ENCODE peak calls at places on chromosomes 5 and 9, in four cellular contexts. One of them, this sample, is unnamed.

GRCh38 chr9:136368190-136368589 is 4.6 kb upstream of the DNLZ start:
- DNase-seq in mesenchymal stem cell: no peak
- DNase-seq in H1: no peak
- DNase-seq in trophoblast cell: no peak
- DNase-seq in this sample: no peak

GRCh38 chr5:61030163-61030482 is 85.1 kb downstream of the NDUFAF2 start:
- DNase-seq in mesenchymal stem cell: peak; percentile 44
- DNase-seq in H1: no peak
- DNase-seq in trophoblast cell: no peak
- DNase-seq in this sample: no peak

GRCh38 chr9:126055386-126055785 is 271.2 kb upstream of the MVB12B start:
- DNase-seq in H1: no peak
- DNase-seq in trophoblast cell: peak; percentile 75
- DNase-seq in mesenchymal stem cell: peak; percentile 26
- DNase-seq in this sample: no peak

GRCh38 chr5:79582186-79582585 is 30.1 kb upstream of the TENT2 start:
- DNase-seq in H1: no peak
- DNase-seq in trophoblast cell: no peak
- DNase-seq in mesenchymal stem cell: no peak
- DNase-seq in this sample: no peak

GRCh38 chr5:119435436-119436132 is 16.7 kb upstream of the HSD17B4 start:
- DNase-seq in mesenchymal stem cell: peak; percentile 54
- DNase-seq in trophoblast cell: peak; percentile 57
- DNase-seq in H1: no peak
- DNase-seq in this sample: no peak

GRCh38 chr9:83538890-83539238 is 663 bp upstream of the FRMD3 start:
- DNase-seq in trophoblast cell: no peak
- DNase-seq in mesenchymal stem cell: no peak
- DNase-seq in H1: no peak
- DNase-seq in this sample: no peak

GRCh38 chr5:127297348-127298035 is 6.9 kb downstream of the MEGF10 start:
- DNase-seq in trophoblast cell: no peak
- DNase-seq in mesenchymal stem cell: no peak
- DNase-seq in H1: no peak
- DNase-seq in this sample: no peak

GRCh38 chr5:136375920-136376319 is 10.6 kb upstream of the TRPC7 start:
- DNase-seq in trophoblast cell: no peak
- DNase-seq in H1: no peak
- DNase-seq in mesenchymal stem cell: no peak
- DNase-seq in this sample: no peak

GRCh38 chr5:140148508-140148907 is 22.8 kb downstream of the IGIP start:
- DNase-seq in mesenchymal stem cell: peak; percentile 32
- DNase-seq in trophoblast cell: no peak
- DNase-seq in H1: no peak
- DNase-seq in this sample: no peak

GRCh38 chr5:88732181-88732633 is 150.8 kb downstream of the MEF2C start:
- DNase-seq in trophoblast cell: no peak
- DNase-seq in mesenchymal stem cell: peak; percentile 17
- DNase-seq in H1: no peak
- DNase-seq in this sample: no peak

GRCh38 chr9:4066120-4066519 is 233.7 kb downstream of the GLIS3 start:
- DNase-seq in H1: no peak
- DNase-seq in mesenchymal stem cell: no peak
- DNase-seq in trophoblast cell: no peak
- DNase-seq in this sample: no peak

GRCh38 chr9:106284300-106284699 is 578.7 kb upstream of the ZNF462 start:
- DNase-seq in trophoblast cell: no peak
- DNase-seq in mesenchymal stem cell: peak; percentile 6
- DNase-seq in H1: no peak
- DNase-seq in this sample: no peak

GRCh38 chr5:76085286-76085579 is 2.0 kb downstream of the SV2C start:
- DNase-seq in trophoblast cell: no peak
- DNase-seq in mesenchymal stem cell: no peak
- DNase-seq in H1: no peak
- DNase-seq in this sample: no peak

GRCh38 chr5:55303238-55303690 is 4.2 kb downstream of the DHX29 start:
- DNase-seq in mesenchymal stem cell: peak; percentile 92
- DNase-seq in trophoblast cell: peak; percentile 43
- DNase-seq in H1: no peak
- DNase-seq in this sample: no peak
- H3K9ac ChIP-seq in mesenchymal stem cell: peak overlapping the region; percentile 58
- H3K9ac ChIP-seq in trophoblast cell: no peak overlapping the region
- H3K9ac ChIP-seq in H1: no peak overlapping the region
- H3K9ac ChIP-seq in this sample: no peak overlapping the region

GRCh38 chr5:14143843-14144585 is 872 bp downstream of the TRIO start:
- DNase-seq in H1: no peak
- DNase-seq in mesenchymal stem cell: no peak
- DNase-seq in trophoblast cell: no peak
- DNase-seq in this sample: no peak
- H3K23ac ChIP-seq in H1: no peak overlapping the region
- H3K23ac ChIP-seq in mesenchymal stem cell: peak overlapping the region; percentile 75
- H3K23ac ChIP-seq in trophoblast cell: no peak overlapping the region
- H3K23ac ChIP-seq in this sample: peak overlapping the region; percentile 25

GRCh38 chr9:21817176-21817575 is 14.7 kb downstream of the MTAP start:
- DNase-seq in H1: no peak
- DNase-seq in mesenchymal stem cell: peak; percentile 68
- DNase-seq in trophoblast cell: no peak
- DNase-seq in this sample: no peak
- H2BK12ac ChIP-seq in H1: no peak overlapping the region
- H2BK12ac ChIP-seq in mesenchymal stem cell: no peak overlapping the region
- H2BK12ac ChIP-seq in trophoblast cell: no peak overlapping the region
- H2BK12ac ChIP-seq in this sample: no peak overlapping the region

DNA sequence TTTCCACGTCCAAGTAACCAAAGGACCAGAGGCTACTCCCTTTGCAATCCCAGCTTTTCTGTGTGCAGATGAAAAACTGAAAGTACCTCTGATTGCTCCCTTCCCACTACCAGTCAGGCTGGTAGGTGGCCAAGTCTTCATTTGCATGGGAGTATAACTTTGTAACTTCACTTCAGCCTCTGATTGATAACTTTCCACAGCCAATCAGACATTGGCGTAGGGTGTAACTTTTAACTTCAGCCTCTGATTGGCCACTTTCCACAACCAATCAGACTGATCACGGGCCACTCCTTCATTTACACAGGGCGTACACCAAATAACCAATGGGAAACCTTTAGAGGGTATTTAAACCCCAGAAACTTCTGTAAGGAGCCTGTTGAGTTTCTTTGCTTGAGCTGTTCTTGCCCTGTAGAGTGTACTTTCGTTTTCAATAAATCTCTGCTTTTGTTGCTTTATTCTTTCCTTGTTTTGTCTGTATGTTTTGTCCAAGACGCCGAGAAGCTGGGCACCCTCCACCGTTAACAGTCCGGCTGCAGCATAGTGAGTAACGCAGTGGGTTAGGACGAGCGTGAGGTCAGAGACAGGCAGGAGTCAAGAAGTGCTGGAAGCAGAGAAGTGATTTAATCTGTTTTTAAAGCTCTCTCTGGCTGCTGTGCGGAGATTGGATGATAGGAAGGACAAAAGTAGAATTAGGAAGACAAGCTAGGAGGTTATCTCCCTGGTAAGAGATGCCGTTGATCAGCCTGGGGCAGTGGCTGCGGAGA is 3.5 kb upstream of the EXOSC2 start:
- DNase-seq in H1: no peak
- DNase-seq in trophoblast cell: no peak
- DNase-seq in mesenchymal stem cell: peak; percentile 72
- DNase-seq in this sample: no peak
- H3K9ac ChIP-seq in H1: no peak overlapping the region
- H3K9ac ChIP-seq in trophoblast cell: no peak overlapping the region
- H3K9ac ChIP-seq in mesenchymal stem cell: peak overlapping the region; percentile 83
- H3K9ac ChIP-seq in this sample: no peak overlapping the region

DNA sequence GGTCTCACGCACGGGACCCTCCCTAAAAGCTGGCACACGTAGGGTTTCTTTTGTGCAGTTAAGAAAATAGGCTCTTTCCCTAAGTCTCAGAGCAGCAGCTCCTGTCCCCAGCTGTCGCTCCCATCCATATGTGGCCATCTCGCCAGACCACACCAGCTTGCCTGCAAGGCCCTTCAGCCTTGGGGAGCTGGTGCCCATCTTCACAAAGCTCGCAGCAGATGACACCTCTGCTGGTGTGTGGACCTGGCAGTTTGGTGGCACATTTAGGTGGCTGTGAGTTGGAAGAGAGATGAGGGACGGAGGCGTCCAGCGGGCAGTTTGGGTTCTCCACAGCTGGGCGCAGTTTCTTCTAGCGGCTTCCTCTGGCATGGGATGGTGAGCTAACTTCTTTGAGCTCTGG is 239.0 kb downstream of the FANCC start:
- DNase-seq in mesenchymal stem cell: no peak
- DNase-seq in trophoblast cell: no peak
- DNase-seq in H1: no peak
- DNase-seq in this sample: no peak
- H3K23ac ChIP-seq in mesenchymal stem cell: no peak overlapping the region
- H3K23ac ChIP-seq in trophoblast cell: no peak overlapping the region
- H3K23ac ChIP-seq in H1: no peak overlapping the region
- H3K23ac ChIP-seq in this sample: no peak overlapping the region